ENCODE peak calls at places on chromosomes 1 and 21, in eight cellular contexts. One of them, this sample, is unnamed.

GRCh38 chr21:39004776-39005605 is 178.3 kb downstream of the PSMG1 start:
- DNase-seq in kidney epithelial cell: no peak
- DNase-seq in left ventricle myocardium inferior: peak
- DNase-seq in HFF-Myc: no peak
- DNase-seq in Calu3: no peak
- DNase-seq in H54: no peak
- DNase-seq in astrocyte of the spinal cord: no peak
- DNase-seq in stimulated activated CD4-positive, alpha-beta T cell treated with anti-CD3 and anti-CD28 coated beads, Interleukin-2, amount 100 ng/mL, for 24 hours: no peak
- DNase-seq in this sample: peak

GRCh38 chr1:65255088-65256050 is 54.0 kb upstream of the DNAJC6 start:
- DNase-seq in left ventricle myocardium inferior: no peak
- DNase-seq in Calu3: peak
- DNase-seq in kidney epithelial cell: no peak
- DNase-seq in H54: no peak
- DNase-seq in HFF-Myc: no peak
- DNase-seq in astrocyte of the spinal cord: peak
- DNase-seq in stimulated activated CD4-positive, alpha-beta T cell treated with anti-CD3 and anti-CD28 coated beads, Interleukin-2, amount 100 ng/mL, for 24 hours: no peak
- DNase-seq in this sample: no peak

GRCh38 chr1:21736011-21736410 is 46.9 kb downstream of the USP48 start:
- DNase-seq in kidney epithelial cell: no peak
- DNase-seq in HFF-Myc: no peak
- DNase-seq in H54: no peak
- DNase-seq in astrocyte of the spinal cord: no peak
- DNase-seq in Calu3: no peak
- DNase-seq in stimulated activated CD4-positive, alpha-beta T cell treated with anti-CD3 and anti-CD28 coated beads, Interleukin-2, amount 100 ng/mL, for 24 hours: no peak
- DNase-seq in left ventricle myocardium inferior: no peak
- DNase-seq in this sample: no peak

GRCh38 chr1:228081578-228082259 is 789 bp upstream of the ARF1 start:
- DNase-seq in H54: no peak
- DNase-seq in astrocyte of the spinal cord: no peak
- DNase-seq in Calu3: no peak
- DNase-seq in kidney epithelial cell: no peak
- DNase-seq in HFF-Myc: no peak
- DNase-seq in left ventricle myocardium inferior: peak
- DNase-seq in stimulated activated CD4-positive, alpha-beta T cell treated with anti-CD3 and anti-CD28 coated beads, Interleukin-2, amount 100 ng/mL, for 24 hours: no peak
- DNase-seq in this sample: peak

GRCh38 chr21:15809818-15810217 is 80.0 kb downstream of the USP25 start:
- DNase-seq in left ventricle myocardium inferior: no peak
- DNase-seq in H54: no peak
- DNase-seq in kidney epithelial cell: no peak
- DNase-seq in stimulated activated CD4-positive, alpha-beta T cell treated with anti-CD3 and anti-CD28 coated beads, Interleukin-2, amount 100 ng/mL, for 24 hours: no peak
- DNase-seq in HFF-Myc: no peak
- DNase-seq in Calu3: no peak
- DNase-seq in astrocyte of the spinal cord: peak
- DNase-seq in this sample: no peak

GRCh38 chr1:185318431-185319151 is 1.5 kb upstream of the IVNS1ABP start:
- DNase-seq in left ventricle myocardium inferior: no peak
- DNase-seq in H54: no peak
- DNase-seq in astrocyte of the spinal cord: no peak
- DNase-seq in kidney epithelial cell: no peak
- DNase-seq in stimulated activated CD4-positive, alpha-beta T cell treated with anti-CD3 and anti-CD28 coated beads, Interleukin-2, amount 100 ng/mL, for 24 hours: no peak
- DNase-seq in HFF-Myc: no peak
- DNase-seq in Calu3: no peak
- DNase-seq in this sample: no peak

GRCh38 chr1:94329276-94329675 is 88.9 kb upstream of the ABCD3 start:
- DNase-seq in astrocyte of the spinal cord: no peak
- DNase-seq in stimulated activated CD4-positive, alpha-beta T cell treated with anti-CD3 and anti-CD28 coated beads, Interleukin-2, amount 100 ng/mL, for 24 hours: no peak
- DNase-seq in H54: no peak
- DNase-seq in HFF-Myc: no peak
- DNase-seq in kidney epithelial cell: no peak
- DNase-seq in left ventricle myocardium inferior: no peak
- DNase-seq in Calu3: no peak
- DNase-seq in this sample: no peak

GRCh38 chr21:43866233-43866632 is 1.2 kb downstream of the AGPAT3 start:
- DNase-seq in stimulated activated CD4-positive, alpha-beta T cell treated with anti-CD3 and anti-CD28 coated beads, Interleukin-2, amount 100 ng/mL, for 24 hours: peak
- DNase-seq in HFF-Myc: peak
- DNase-seq in left ventricle myocardium inferior: peak
- DNase-seq in kidney epithelial cell: no peak
- DNase-seq in Calu3: no peak
- DNase-seq in astrocyte of the spinal cord: peak
- DNase-seq in H54: peak
- DNase-seq in this sample: peak

GRCh38 chr1:62870148-62870547 is 86.2 kb downstream of the ATG4C start:
- DNase-seq in H54: no peak
- DNase-seq in kidney epithelial cell: no peak
- DNase-seq in Calu3: no peak
- DNase-seq in left ventricle myocardium inferior: no peak
- DNase-seq in astrocyte of the spinal cord: no peak
- DNase-seq in stimulated activated CD4-positive, alpha-beta T cell treated with anti-CD3 and anti-CD28 coated beads, Interleukin-2, amount 100 ng/mL, for 24 hours: no peak
- DNase-seq in HFF-Myc: no peak
- DNase-seq in this sample: no peak

GRCh38 chr1:32303997-32304622 is 12.2 kb downstream of the HDAC1 start:
- DNase-seq in astrocyte of the spinal cord: peak
- DNase-seq in Calu3: no peak
- DNase-seq in left ventricle myocardium inferior: no peak
- DNase-seq in HFF-Myc: no peak
- DNase-seq in stimulated activated CD4-positive, alpha-beta T cell treated with anti-CD3 and anti-CD28 coated beads, Interleukin-2, amount 100 ng/mL, for 24 hours: no peak
- DNase-seq in kidney epithelial cell: no peak
- DNase-seq in H54: no peak
- DNase-seq in this sample: no peak

GRCh38 chr1:207424570-207425131 is 29.5 kb upstream of the CR2 start:
- DNase-seq in left ventricle myocardium inferior: no peak
- DNase-seq in HFF-Myc: no peak
- DNase-seq in kidney epithelial cell: no peak
- DNase-seq in H54: no peak
- DNase-seq in astrocyte of the spinal cord: no peak
- DNase-seq in Calu3: peak
- DNase-seq in stimulated activated CD4-positive, alpha-beta T cell treated with anti-CD3 and anti-CD28 coated beads, Interleukin-2, amount 100 ng/mL, for 24 hours: no peak
- DNase-seq in this sample: no peak

GRCh38 chr1:214637722-214638473 is 34.9 kb downstream of the CENPF start:
- DNase-seq in Calu3: peak
- DNase-seq in stimulated activated CD4-positive, alpha-beta T cell treated with anti-CD3 and anti-CD28 coated beads, Interleukin-2, amount 100 ng/mL, for 24 hours: no peak
- DNase-seq in kidney epithelial cell: no peak
- DNase-seq in astrocyte of the spinal cord: peak
- DNase-seq in HFF-Myc: no peak
- DNase-seq in left ventricle myocardium inferior: no peak
- DNase-seq in H54: no peak
- DNase-seq in this sample: no peak

GRCh38 chr1:25550683-25551310 is 7.4 kb downstream of the LDLRAP1 start:
- DNase-seq in stimulated activated CD4-positive, alpha-beta T cell treated with anti-CD3 and anti-CD28 coated beads, Interleukin-2, amount 100 ng/mL, for 24 hours: no peak
- DNase-seq in left ventricle myocardium inferior: no peak
- DNase-seq in Calu3: no peak
- DNase-seq in astrocyte of the spinal cord: no peak
- DNase-seq in H54: no peak
- DNase-seq in HFF-Myc: no peak
- DNase-seq in kidney epithelial cell: no peak
- DNase-seq in this sample: peak

GRCh38 chr1:103459385-103459784 is 66.1 kb upstream of the RNPC3 start:
- DNase-seq in kidney epithelial cell: no peak
- DNase-seq in stimulated activated CD4-positive, alpha-beta T cell treated with anti-CD3 and anti-CD28 coated beads, Interleukin-2, amount 100 ng/mL, for 24 hours: no peak
- DNase-seq in astrocyte of the spinal cord: no peak
- DNase-seq in HFF-Myc: no peak
- DNase-seq in left ventricle myocardium inferior: no peak
- DNase-seq in H54: no peak
- DNase-seq in Calu3: no peak
- DNase-seq in this sample: no peak

GRCh38 chr1:214977700-214978374 is 104.7 kb upstream of the KCNK2 start:
- DNase-seq in left ventricle myocardium inferior: no peak
- DNase-seq in HFF-Myc: no peak
- DNase-seq in stimulated activated CD4-positive, alpha-beta T cell treated with anti-CD3 and anti-CD28 coated beads, Interleukin-2, amount 100 ng/mL, for 24 hours: no peak
- DNase-seq in kidney epithelial cell: no peak
- DNase-seq in Calu3: no peak
- DNase-seq in astrocyte of the spinal cord: no peak
- DNase-seq in H54: no peak
- DNase-seq in this sample: no peak

GRCh38 chr1:114215426-114215825 is 61.8 kb upstream of the SYT6 start:
- DNase-seq in H54: no peak
- DNase-seq in Calu3: no peak
- DNase-seq in HFF-Myc: no peak
- DNase-seq in stimulated activated CD4-positive, alpha-beta T cell treated with anti-CD3 and anti-CD28 coated beads, Interleukin-2, amount 100 ng/mL, for 24 hours: no peak
- DNase-seq in left ventricle myocardium inferior: no peak
- DNase-seq in kidney epithelial cell: no peak
- DNase-seq in astrocyte of the spinal cord: no peak
- DNase-seq in this sample: no peak

This sample was measured in adrenal gland.